ENCODE peak calls at places on chromosomes 16 and 17, in six cellular contexts. P, G, L, W, I and Q are unnamed samples.

GRCh38 chr17:62644487-62645173 is 17.2 kb downstream of the MRC2 start:
- DNase-seq in P (peak; percentile 56), G (no peak), L (no peak), W (no peak), I (no peak), Q (no peak)

GRCh38 chr17:79008666-79009387 is 737 bp downstream of the CANT1 start:
- DNase-seq in P (peak; percentile 46), G (no peak), L (no peak), W (no peak), I (no peak), Q (no peak)

GRCh38 chr16:89170346-89171215 is 967 bp upstream of the CDH15 start:
- DNase-seq in P (no peak), G (peak; percentile 58), L (no peak), W (no peak), I (peak; percentile 74), Q (no peak)

GRCh38 chr16:82857693-82858337 is 231.0 kb downstream of the CDH13 start:
- DNase-seq in P (no peak), G (no peak), L (no peak), W (no peak), I (no peak), Q (no peak)

GRCh38 chr16:10240854-10241613 is 58.8 kb upstream of the GRIN2A start:
- DNase-seq in P (no peak), G (no peak), L (no peak), W (no peak), I (no peak), Q (no peak)

GRCh38 chr16:1530883-1531637 is 2.4 kb upstream of the TMEM204 start:
- DNase-seq in P (peak; percentile 92), G (peak; percentile 47), L (no peak), W (no peak), I (no peak), Q (peak; percentile 93)

GRCh38 chr17:82565551-82565950 is 46.0 kb downstream of the FOXK2 start:
- DNase-seq in P (no peak), G (no peak), L (no peak), W (no peak), I (no peak), Q (no peak)

GRCh38 chr16:56769674-56770073 is 39.7 kb downstream of the NUP93 start:
- DNase-seq in P (no peak), G (no peak), L (no peak), W (no peak), I (peak; percentile 36), Q (no peak)

GRCh38 chr17:64580384-64581307 is 73.9 kb downstream of the CEP95 start:
- DNase-seq in P (no peak), G (no peak), L (no peak), W (no peak), I (no peak), Q (no peak)

GRCh38 chr17:6627019-6627418 is 13.5 kb downstream of the KIAA0753 start:
- DNase-seq in P (no peak), G (no peak), L (no peak), W (no peak), I (no peak), Q (no peak)

GRCh38 chr17:27323538-27324212 is 29.8 kb downstream of the WSB1 start:
- DNase-seq in P (peak; percentile 86), G (peak; percentile 55), L (no peak), W (no peak), I (peak; percentile 84), Q (peak; percentile 31)

GRCh38 chr16:67897231-67897630 is 4.2 kb downstream of the PSKH1 start:
- DNase-seq in P (no peak), G (no peak), L (no peak), W (no peak), I (no peak), Q (no peak)

GRCh38 chr16:84687715-84688114 is 12.1 kb upstream of the USP10 start:
- DNase-seq in P (peak; percentile 13), G (no peak), L (no peak), W (peak; percentile 56), I (no peak), Q (peak; percentile 59)

GRCh38 chr16:87006789-87007745 is 310.1 kb downstream of the C16orf95 start:
- DNase-seq in P (peak; percentile 38), G (no peak), L (no peak), W (no peak), I (no peak), Q (no peak)

GRCh38 chr16:24988137-24988535 is 27.0 kb downstream of the ARHGAP17 start:
- DNase-seq in P (no peak), G (no peak), L (no peak), W (no peak), I (no peak), Q (no peak)

GRCh38 chr16:76571755-76572154 is 294.6 kb downstream of the CNTNAP4 start:
- DNase-seq in P (no peak), G (no peak), L (no peak), W (no peak), I (no peak), Q (no peak)

GRCh38 chr16:57045694-57046381 is 46.5 kb upstream of the CPNE2 start:
- DNase-seq in P (peak; percentile 84), G (peak; percentile 63), L (peak; percentile 56), W (peak; percentile 38), I (no peak), Q (no peak)

GRCh38 chr17:75720656-75721462 is at the start of gene ITGB4:
- DNase-seq in P (no peak), G (peak; percentile 90), L (peak; percentile 75), W (no peak), I (peak; percentile 78), Q (no peak)

GRCh38 chr16:2056077-2056476 is 8.3 kb downstream of the TSC2 start:
- DNase-seq in P (no peak), G (no peak), L (no peak), W (no peak), I (no peak), Q (no peak)

GRCh38 chr16:72371307-72372081 is 199.5 kb upstream of the PMFBP1 start:
- DNase-seq in P (no peak), G (no peak), L (no peak), W (peak; percentile 23), I (no peak), Q (peak; percentile 32)

GRCh38 chr17:60149691-60150582 is at the start of gene CA4:
- DNase-seq in P (no peak), G (no peak), L (peak; percentile 52), W (no peak), I (no peak), Q (no peak)

GRCh38 chr17:72565006-72565405 is 444.2 kb downstream of the SOX9 start:
- DNase-seq in P (no peak), G (no peak), L (no peak), W (no peak), I (no peak), Q (no peak)

GRCh38 chr17:45425125-45425983 is 7.3 kb downstream of the ARHGAP27 start:
- DNase-seq in P (no peak), G (peak; percentile 85), L (peak; percentile 97), W (peak; percentile 22), I (peak; percentile 73), Q (no peak)

GRCh38 chr17:19348081-19348650 is 14.4 kb downstream of the B9D1 start:
- DNase-seq in P (peak; percentile 52), G (no peak), L (no peak), W (no peak), I (no peak), Q (no peak)

GRCh38 chr17:36722121-36722902 is 120.9 kb downstream of the MRM1 start:
- DNase-seq in P (peak; percentile 71), G (peak; percentile 38), L (no peak), W (no peak), I (peak; percentile 48), Q (no peak)

GRCh38 chr16:75252946-75253911 is 1.8 kb upstream of the BCAR1 start:
- DNase-seq in P (peak; percentile 77), G (peak; percentile 20), L (no peak), W (no peak), I (peak; percentile 28), Q (no peak)

GRCh38 chr16:84839054-84839453 is 19.3 kb downstream of the CRISPLD2 start:
- DNase-seq in P (peak; percentile 87), G (no peak), L (no peak), W (peak; percentile 48), I (no peak), Q (no peak)

DNA sequence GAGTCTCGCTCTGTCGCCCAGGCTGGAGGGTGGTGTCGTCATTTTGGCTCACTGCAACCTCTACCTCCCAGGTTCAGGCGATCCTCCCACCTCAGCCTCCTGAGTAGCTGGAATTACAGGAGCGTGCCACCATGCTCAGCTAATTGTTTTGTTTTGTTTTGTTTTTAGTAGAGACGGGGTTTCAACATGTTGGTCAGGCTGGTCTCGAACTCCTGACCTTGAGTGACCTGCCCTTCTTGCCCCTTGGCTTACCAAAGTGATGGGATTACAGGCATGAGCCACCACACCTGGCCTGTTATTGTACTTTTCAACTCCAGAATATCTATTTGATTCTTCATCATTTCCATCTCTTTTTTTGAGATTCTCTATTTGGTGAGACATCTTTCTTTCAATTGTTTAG is 9.0 kb upstream of the ADORA2B start:
- DNase-seq in P (no peak), G (no peak), L (no peak), W (no peak), I (no peak), Q (no peak)
- H3K4me3 ChIP-seq in P (no peak overlapping the region), G (no peak overlapping the region), L (no peak overlapping the region), W (no peak overlapping the region), I (no peak overlapping the region), Q (no peak overlapping the region)

DNA sequence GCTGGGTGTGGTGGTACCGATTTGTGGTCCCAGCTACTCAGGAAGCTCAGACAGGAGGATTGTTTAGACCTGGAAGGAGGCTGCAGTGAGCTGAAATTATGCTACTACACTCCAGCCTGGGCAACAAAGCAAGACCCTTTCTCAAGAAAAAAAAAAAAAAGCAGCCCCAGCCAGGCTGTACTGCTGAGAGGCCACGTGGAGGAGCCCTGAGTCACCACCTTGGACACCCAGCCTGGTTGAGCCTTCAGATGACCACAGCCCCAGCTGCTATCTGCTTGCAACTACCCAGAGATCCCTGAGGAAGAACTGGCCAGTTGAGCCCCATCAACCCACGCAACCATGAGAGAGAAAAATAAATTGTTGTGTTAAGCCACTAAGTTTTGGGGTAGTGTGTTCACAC is 23.6 kb upstream of the GPRC5C start:
- DNase-seq in P (no peak), G (peak; percentile 73), L (peak; percentile 75), W (no peak), I (peak; percentile 41), Q (no peak)
- TF ChIP-seq CTCF in P (no peak), G (no peak), L (peak; percentile 60), W (peak; percentile 8), I (no peak), Q (no peak)

GRCh38 chr17:28738680-28739384 is 5.0 kb upstream of the TRAF4 start:
- DNase-seq in P (no peak), G (no peak), L (no peak), W (no peak), I (no peak), Q (no peak)
- H3K4me3 ChIP-seq in P (no peak overlapping the region), G (no peak overlapping the region), L (no peak overlapping the region), W (no peak overlapping the region), I (no peak overlapping the region), Q (no peak overlapping the region)

DNA sequence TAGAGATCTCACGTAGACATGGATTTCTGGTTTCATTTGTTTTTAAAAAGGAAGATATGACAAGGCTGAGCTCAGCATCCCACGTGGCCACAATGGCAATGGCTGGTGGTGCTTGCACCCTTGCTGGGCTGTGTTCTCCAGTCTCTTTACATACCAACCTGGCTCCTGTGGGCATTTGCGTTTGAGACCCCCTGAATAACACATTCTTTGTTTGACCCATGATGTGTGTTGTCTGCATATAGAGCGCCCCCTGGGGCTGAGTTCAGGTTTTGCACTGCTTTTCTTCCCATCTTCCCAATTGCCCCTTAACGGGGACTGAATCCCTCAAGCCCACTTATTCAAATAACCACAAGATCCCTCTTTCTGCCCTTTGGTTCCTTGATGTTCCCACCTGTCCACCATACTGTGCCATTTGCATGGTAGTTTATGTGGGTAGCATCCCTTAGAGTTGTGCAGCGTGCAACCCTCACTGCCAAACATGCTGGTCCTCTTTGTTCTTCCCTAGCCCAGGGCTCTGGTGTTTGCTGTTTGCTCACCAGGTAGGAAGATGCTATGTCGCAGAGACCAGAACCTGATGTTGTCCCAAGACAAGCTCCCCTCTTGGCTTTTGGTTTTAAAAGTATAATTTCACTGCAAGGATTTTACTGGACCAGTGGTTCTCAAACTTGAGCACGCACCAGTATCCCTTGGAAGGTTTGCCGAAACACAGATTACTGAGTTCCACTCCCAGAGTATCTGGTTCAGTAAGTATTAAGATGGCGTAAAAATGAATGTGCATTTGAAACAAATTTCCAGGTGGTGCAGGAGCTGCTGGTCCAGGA is 38.5 kb upstream of the NKD1 start:
- DNase-seq in P (no peak), G (no peak), L (no peak), W (no peak), I (no peak), Q (no peak)
- TF ChIP-seq CTCF in P (no peak), G (peak; percentile 37), L (peak; percentile 34), W (peak; percentile 62), I (no peak), Q (peak; percentile 72)